ENCODE peak calls at places on chromosomes 7 and 10, in nine cellular contexts. P is CD8-positive, alpha-beta memory T cell; S is cardiac muscle cell; B is astrocyte; W is HCT116; X is aorta; N is AG04450; A is lower lobe of right lung; E is adrenal gland. G is an unnamed sample.

GRCh38 chr7:151706568-151707469 is 170.1 kb downstream of the PRKAG2 start:
- DNase-seq in P (no peak), S (peak; percentile 66), B (no peak), W (no peak), X (no peak), N (no peak), A (peak; percentile 41), E (no peak), G (no peak)

GRCh38 chr7:92848854-92849745 is 12.7 kb upstream of the CDK6 start:
- DNase-seq in P (no peak), S (no peak), B (peak; percentile 20), W (no peak), X (no peak), N (no peak), A (no peak), E (no peak), G (no peak)

GRCh38 chr10:131862548-131862947 is 38.3 kb upstream of the PPP2R2D start:
- DNase-seq in P (no peak), S (no peak), B (no peak), W (no peak), X (no peak), N (no peak), A (no peak), E (no peak), G (no peak)

GRCh38 chr10:60611291-60611747 is 167.0 kb upstream of the CDK1 start:
- DNase-seq in P (no peak), S (peak; percentile 66), B (peak; percentile 89), W (peak; percentile 55), X (no peak), N (no peak), A (no peak), E (no peak), G (no peak)

GRCh38 chr7:99129001-99129400 is 14.9 kb downstream of the SMURF1 start:
- DNase-seq in P (no peak), S (no peak), B (no peak), W (no peak), X (no peak), N (no peak), A (no peak), E (no peak), G (no peak)

GRCh38 chr7:106042196-106042611 is 69.9 kb downstream of the SYPL1 start:
- DNase-seq in P (no peak), S (peak; percentile 67), B (no peak), W (no peak), X (no peak), N (no peak), A (no peak), E (no peak), G (no peak)

GRCh38 chr10:124665980-124666379 is 78.2 kb downstream of the FAM53B start:
- DNase-seq in P (no peak), S (peak; percentile 46), B (peak; percentile 33), W (no peak), X (no peak), N (no peak), A (no peak), E (peak; percentile 63), G (no peak)

GRCh38 chr7:102883098-102883860 is 29.5 kb upstream of the LRRC17 start:
- DNase-seq in P (no peak), S (peak; percentile 58), B (peak; percentile 86), W (no peak), X (no peak), N (no peak), A (no peak), E (no peak), G (no peak)

GRCh38 chr10:15084502-15084922 is 4.1 kb downstream of the ACBD7 start:
- DNase-seq in P (no peak), S (peak; percentile 98), B (peak; percentile 99), W (peak; percentile 64), X (peak; percentile 48), N (peak; percentile 88), A (no peak), E (peak; percentile 87), G (no peak)

GRCh38 chr7:144019457-144019856 is 19.3 kb downstream of the OR6B1 start:
- DNase-seq in P (no peak), S (peak; percentile 96), B (peak; percentile 84), W (no peak), X (no peak), N (peak; percentile 62), A (no peak), E (peak; percentile 84), G (no peak)

GRCh38 chr10:86521620-86522384 is at the start of gene WAPL:
- DNase-seq in P (peak; percentile 91), S (peak; percentile 96), B (peak; percentile 79), W (peak; percentile 81), X (peak; percentile 97), N (peak; percentile 56), A (peak; percentile 97), E (peak; percentile 93), G (peak; percentile 98)

GRCh38 chr7:131224996-131225395 is 102.7 kb upstream of the MKLN1 start:
- DNase-seq in P (no peak), S (no peak), B (no peak), W (no peak), X (no peak), N (no peak), A (no peak), E (no peak), G (no peak)

GRCh38 chr10:82925547-82925946 is 1050.6 kb downstream of the NRG3 start:
- DNase-seq in P (no peak), S (no peak), B (peak; percentile 59), W (no peak), X (no peak), N (no peak), A (no peak), E (no peak), G (no peak)

GRCh38 chr10:31374146-31374696 is 55.2 kb downstream of the ZEB1 start:
- DNase-seq in P (no peak), S (no peak), B (peak; percentile 36), W (no peak), X (no peak), N (no peak), A (no peak), E (no peak), G (no peak)

GRCh38 chr10:77463967-77464745 is 173.5 kb downstream of the KCNMA1 start:
- DNase-seq in P (no peak), S (peak; percentile 11), B (peak; percentile 23), W (no peak), X (no peak), N (no peak), A (no peak), E (no peak), G (no peak)

GRCh38 chr7:40200791-40201190 is 66.0 kb downstream of the SUGCT start:
- DNase-seq in P (no peak), S (peak; percentile 89), B (peak; percentile 84), W (no peak), X (no peak), N (peak; percentile 47), A (no peak), E (no peak), G (no peak)

DNA sequence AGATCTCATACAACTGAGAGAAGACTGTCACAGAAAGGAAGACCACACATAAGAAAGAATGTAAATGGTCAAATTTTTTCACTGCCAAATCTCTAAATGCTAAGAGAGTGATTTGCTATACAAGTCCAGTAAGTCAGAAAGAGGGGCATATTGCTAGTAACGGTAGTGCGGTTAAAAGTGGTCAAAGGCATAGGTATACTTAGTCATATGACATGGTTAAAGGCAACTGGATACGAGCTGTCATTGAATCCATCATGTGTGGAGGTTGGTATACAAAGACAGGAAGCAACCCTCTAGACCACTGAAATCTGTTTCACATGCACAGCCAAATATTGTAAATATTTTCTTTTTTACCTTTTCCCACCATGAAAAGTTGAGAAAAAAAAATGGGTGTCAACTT is 4.8 kb downstream of the INHBA start:
- DNase-seq in P (no peak), S (no peak), B (no peak), W (no peak), X (no peak), N (no peak), A (no peak), E (no peak), G (no peak)
- H3K4me3 ChIP-seq in P (no peak overlapping the region), S (peak overlapping the region; percentile 39), B (peak overlapping the region; percentile 91), W (no peak overlapping the region), X (peak overlapping the region; percentile 63), N (peak overlapping the region; percentile 81), A (peak overlapping the region; percentile 46), E (no peak overlapping the region), G (peak overlapping the region; percentile 48)

GRCh38 chr10:74539317-74539716 is 287.1 kb upstream of the KAT6B start:
- DNase-seq in P (no peak), S (no peak), B (no peak), W (no peak), X (no peak), N (no peak), A (no peak), E (no peak), G (no peak)

GRCh38 chr10:74544106-74544505 is 282.3 kb upstream of the KAT6B start:
- DNase-seq in P (no peak), S (peak; percentile 16), B (peak; percentile 14), W (no peak), X (no peak), N (no peak), A (no peak), E (no peak), G (no peak)

GRCh38 chr10:74541375-74541774 is 285.0 kb upstream of the KAT6B start:
- DNase-seq in P (no peak), S (no peak), B (no peak), W (no peak), X (no peak), N (no peak), A (no peak), E (no peak), G (no peak)

GRCh38 chr10:74542077-74542476 is 284.3 kb upstream of the KAT6B start:
- DNase-seq in P (no peak), S (peak; percentile 95), B (peak; percentile 47), W (no peak), X (no peak), N (peak; percentile 57), A (no peak), E (peak; percentile 54), G (no peak)

DNA sequence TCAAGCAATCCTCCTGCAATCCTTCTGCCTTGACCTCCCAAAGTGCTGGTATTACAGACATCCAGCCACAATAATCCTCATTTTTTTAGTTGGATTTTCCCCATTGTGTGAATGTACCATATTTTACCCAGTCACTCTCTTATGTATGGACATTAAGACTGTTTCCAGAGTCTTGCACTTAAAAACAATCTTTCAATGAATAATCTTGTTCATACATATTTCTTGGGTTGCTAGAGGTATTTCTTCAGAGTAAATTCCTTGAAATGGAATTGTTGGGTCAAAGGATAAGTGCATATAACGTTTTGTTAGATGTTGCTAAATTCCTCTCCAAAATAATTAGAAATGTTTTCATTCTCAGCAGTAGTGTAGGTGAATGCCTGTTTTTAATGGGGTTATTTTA is 283.1 kb upstream of the KAT6B start:
- DNase-seq in P (no peak), S (peak; percentile 28), B (no peak), W (no peak), X (no peak), N (no peak), A (no peak), E (no peak), G (no peak)
- H3K27ac ChIP-seq in P (no peak overlapping the region), S (no peak overlapping the region), B (no peak overlapping the region), W (no peak overlapping the region), X (no peak overlapping the region), N (no peak overlapping the region), A (no peak overlapping the region), E (no peak overlapping the region), G (no peak overlapping the region)

GRCh38 chr7:90597527-90597871 is 1.4 kb downstream of the CDK14 start:
- DNase-seq in P (no peak), S (no peak), B (no peak), W (no peak), X (no peak), N (no peak), A (no peak), E (no peak), G (no peak)
- H3K4me3 ChIP-seq in P (no peak overlapping the region), S (peak overlapping the region; percentile 90), B (peak overlapping the region; percentile 92), W (no peak overlapping the region), X (peak overlapping the region; percentile 91), N (peak overlapping the region; percentile 79), A (peak overlapping the region; percentile 83), E (no peak overlapping the region), G (peak overlapping the region; percentile 65)

GRCh38 chr10:23445591-23445990 is 6.7 kb downstream of the OTUD1 start:
- DNase-seq in P (no peak), S (no peak), B (no peak), W (no peak), X (no peak), N (no peak), A (no peak), E (no peak), G (no peak)
- H3K27ac ChIP-seq in P (no peak overlapping the region), S (no peak overlapping the region), B (no peak overlapping the region), W (no peak overlapping the region), X (no peak overlapping the region), N (no peak overlapping the region), A (no peak overlapping the region), E (no peak overlapping the region), G (no peak overlapping the region)

G was measured in upper lobe of right lung.